ENCODE peak calls at places on chromosomes 2 and 18, in nine cellular contexts. J, G, B, S, I, D, Y, Z and W are unnamed samples.
A peak's percentile ranks its signal among the peaks of the same experiment; 100 is the strongest.

GRCh38 chr18:54181856-54182612 is 42.4 kb downstream of the MBD2 start:
- DNase-seq in D (no peak), Z (no peak), I (no peak), S (peak; percentile 16), Y (no peak), G (peak; percentile 23), J (no peak), B (peak; percentile 26), W (no peak)

GRCh38 chr2:28164280-28164801 is 228.3 kb upstream of the FOSL2 start:
- DNase-seq in Z (peak; percentile 42), G (peak; percentile 72), D (no peak), J (no peak), S (no peak), I (no peak), B (no peak), Y (peak; percentile 41), W (no peak)

GRCh38 chr2:7674606-7675005 is 757.4 kb downstream of the RNF144A start:
- DNase-seq in B (no peak), I (no peak), S (no peak), D (no peak), J (no peak), Y (no peak), Z (peak; percentile 4), G (peak; percentile 29), W (no peak)

GRCh38 chr2:195520671-195521155 is 136.3 kb upstream of the SLC39A10 start:
- DNase-seq in J (peak; percentile 91), S (peak; percentile 97), Y (no peak), B (peak; percentile 98), G (peak; percentile 86), Z (peak; percentile 53), I (peak; percentile 73), D (no peak), W (no peak)

GRCh38 chr2:182763311-182763912 is 47.4 kb downstream of the DNAJC10 start:
- DNase-seq in Z (peak; percentile 5), I (no peak), Y (no peak), S (peak; percentile 51), J (peak; percentile 31), D (no peak), G (peak; percentile 52), B (peak; percentile 62), W (peak; percentile 25)

GRCh38 chr2:97963880-97964279 is 31.9 kb downstream of the TMEM131 start:
- DNase-seq in G (peak; percentile 19), Z (no peak), S (peak; percentile 19), J (no peak), I (no peak), D (no peak), Y (no peak), B (no peak), W (no peak)

GRCh38 chr18:489244-490023 is 11.1 kb downstream of the COLEC12 start:
- DNase-seq in Z (peak; percentile 67), S (peak; percentile 59), D (no peak), Y (no peak), J (no peak), B (peak; percentile 57), I (no peak), G (peak; percentile 83), W (no peak)

GRCh38 chr2:7026740-7027139 is 109.5 kb downstream of the RNF144A start:
- DNase-seq in Z (no peak), S (no peak), Y (no peak), B (peak; percentile 65), I (no peak), J (no peak), D (no peak), G (no peak), W (no peak)

GRCh38 chr2:158293722-158294121 is 162.8 kb downstream of the CCDC148 start:
- DNase-seq in Y (no peak), G (no peak), D (no peak), I (no peak), B (no peak), Z (no peak), J (no peak), S (no peak), W (no peak)
- TF ChIP-seq CTCF in Y (no peak), G (no peak), D (no peak), I (no peak), B (no peak), Z (no peak), J (no peak), S (no peak), W (no peak)

GRCh38 chr2:108928660-108929377 is 60.2 kb downstream of the EDAR start:
- DNase-seq in Z (no peak), D (no peak), B (no peak), Y (no peak), J (no peak), S (no peak), G (no peak), I (no peak), W (no peak)
- TF ChIP-seq CTCF in Z (no peak), D (no peak), B (no peak), Y (no peak), J (no peak), S (no peak), G (no peak), I (no peak), W (no peak)

DNA sequence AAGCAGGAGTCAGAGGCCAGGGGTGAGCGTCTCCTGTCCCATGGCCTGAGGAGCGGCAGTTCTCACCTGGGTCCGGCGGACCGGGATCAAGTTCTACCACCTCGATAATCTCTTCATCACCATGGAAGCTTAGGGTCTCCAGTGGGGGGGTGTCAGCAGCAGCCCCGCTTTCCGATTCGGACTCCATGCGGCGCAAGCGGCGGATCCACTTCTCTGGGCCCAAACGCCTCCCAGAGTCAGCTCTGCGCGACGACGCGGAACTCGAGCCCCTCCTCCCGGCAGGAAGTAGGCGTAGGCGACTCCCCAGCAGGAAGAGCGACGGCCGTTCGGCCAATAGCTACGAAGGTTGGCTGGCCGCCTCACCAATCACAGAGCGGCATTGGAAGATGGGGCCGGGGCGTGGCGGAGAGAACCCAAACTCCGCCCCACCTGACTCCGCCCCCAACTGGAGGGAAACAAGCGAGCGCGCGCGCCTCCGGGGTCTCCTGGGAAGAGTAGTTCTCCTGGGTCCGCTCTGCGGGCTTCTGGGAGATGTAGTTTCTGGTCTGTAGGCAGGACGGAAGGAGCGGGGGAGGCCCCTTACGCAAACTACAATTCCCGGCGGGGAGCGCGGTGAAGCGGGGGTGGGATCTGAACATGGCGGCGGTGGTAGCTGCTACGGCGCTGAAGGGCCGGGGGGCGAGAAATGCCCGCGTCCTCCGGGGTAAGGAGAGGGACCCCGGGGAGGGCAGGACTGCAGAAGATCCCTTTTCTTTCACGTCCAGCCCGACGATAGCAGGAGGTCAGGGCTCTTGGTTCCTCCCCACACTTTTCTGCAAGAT is at the start of the genes AAMP and PNKD:
- DNase-seq in Z (peak; percentile 99), I (peak; percentile 97), S (peak; percentile 97), D (peak; percentile 100), J (peak; percentile 99), G (peak; percentile 99), B (peak; percentile 100), Y (peak; percentile 100), W (peak; percentile 100)
- TF ChIP-seq CTCF in Z (no peak), I (no peak), S (no peak), D (peak; percentile 22), J (no peak), G (no peak), B (peak; percentile 10), Y (peak; percentile 33), W (peak; percentile 18)

DNA sequence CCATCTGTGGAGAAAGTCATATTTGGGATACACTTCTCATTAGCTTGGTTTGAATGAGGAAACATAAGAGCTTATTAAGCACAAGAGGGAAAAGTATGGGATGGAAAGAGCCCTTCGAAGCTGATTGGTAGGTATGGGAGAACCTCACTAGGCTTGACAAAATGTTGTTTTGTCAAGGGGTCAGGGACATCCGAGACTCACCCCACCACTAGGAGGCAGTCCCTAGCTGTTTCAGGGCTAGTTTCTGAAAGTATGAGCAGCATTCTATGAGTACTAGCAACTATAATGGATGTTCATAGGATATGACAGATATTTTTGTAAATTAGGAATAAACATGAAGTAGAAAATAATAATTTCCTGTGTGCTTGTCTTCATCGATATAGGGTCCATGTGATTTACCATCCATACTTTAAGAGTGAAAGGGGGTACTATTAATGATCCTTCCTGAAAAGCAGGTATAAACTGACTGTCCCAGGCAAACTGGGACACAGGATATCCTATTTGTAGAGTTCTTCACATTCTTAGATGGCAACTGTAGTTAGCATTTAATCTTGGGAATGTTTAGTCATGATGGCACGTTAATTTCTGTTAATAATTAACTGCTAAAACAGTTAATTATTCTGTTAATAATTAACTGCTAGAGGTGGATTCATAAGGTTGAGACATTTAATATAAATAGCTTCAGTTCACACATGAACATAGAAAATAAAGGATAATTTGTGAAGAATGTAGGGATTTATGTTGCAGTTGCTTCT is 28.4 kb downstream of the OTX1 start:
- DNase-seq in G (peak; percentile 17), D (no peak), Z (no peak), I (no peak), J (no peak), S (no peak), B (no peak), Y (no peak), W (peak; percentile 54)
- TF ChIP-seq CTCF in G (peak; percentile 49), D (no peak), Z (peak; percentile 44), I (peak; percentile 30), J (peak; percentile 20), S (no peak), B (no peak), Y (peak; percentile 23), W (no peak)